ENCODE peak calls at places on chromosomes 4 and X, in seven cellular contexts. Z is endothelial cell, C is stomach, S is body of pancreas, A is HCT116, D is GM12865, K is fibroblast of lung. I is an unnamed sample.

GRCh38 chrX:10526442-10526841 is 93.9 kb downstream of the MID1 start:
- DNase-seq in Z (no peak), C (no peak), S (no peak), A (no peak), D (no peak), K (peak), I (no peak)

GRCh38 chr4:111937368-111937767 is 207.9 kb upstream of the FAM241A start:
- DNase-seq in Z (no peak), C (no peak), S (no peak), A (peak), D (peak), K (peak), I (no peak)

GRCh38 chr4:77036206-77036605 is 39.6 kb downstream of the CCNI start:
- DNase-seq in Z (no peak), C (no peak), S (no peak), A (no peak), D (no peak), K (peak), I (no peak)

GRCh38 chr4:53688186-53688790 is 97.0 kb upstream of the LNX1 start:
- DNase-seq in Z (no peak), C (no peak), S (peak), A (no peak), D (peak), K (peak), I (peak)

GRCh38 chr4:106659386-106659785 is 290.8 kb upstream of the GIMD1 start:
- DNase-seq in Z (no peak), C (no peak), S (no peak), A (no peak), D (no peak), K (no peak), I (no peak)

GRCh38 chrX:101642086-101642485 is 17.6 kb downstream of the ARMCX2 start:
- DNase-seq in Z (no peak), C (no peak), S (no peak), A (no peak), D (no peak), K (no peak), I (no peak)

GRCh38 chrX:4277122-4277521 is 563.7 kb upstream of the PRKX start:
- DNase-seq in Z (no peak), C (no peak), S (no peak), A (no peak), D (peak), K (no peak), I (no peak)

GRCh38 chrX:19334945-19335626 is 8.6 kb upstream of the PDHA1 start:
- DNase-seq in Z (peak), C (no peak), S (no peak), A (peak), D (peak), K (no peak), I (no peak)

GRCh38 chr4:123398151-123398802 is 1.7 kb downstream of the SPRY1 start:
- DNase-seq in Z (peak), C (peak), S (peak), A (peak), D (peak), K (peak), I (peak)

GRCh38 chrX:154436597-154437397 is at the start of gene GDI1:
- DNase-seq in Z (peak), C (peak), S (peak), A (no peak), D (peak), K (peak), I (peak)

GRCh38 chrX:139832728-139833309 is 100.0 kb downstream of the ATP11C start:
- DNase-seq in Z (no peak), C (no peak), S (no peak), A (no peak), D (no peak), K (no peak), I (no peak)

GRCh38 chr4:2243682-2244380 is 1.9 kb upstream of the HAUS3 start:
- DNase-seq in Z (no peak), C (peak), S (peak), A (no peak), D (peak), K (peak), I (no peak)

GRCh38 chrX:81259008-81259713 is 57.3 kb downstream of the SH3BGRL start:
- DNase-seq in Z (no peak), C (no peak), S (no peak), A (no peak), D (no peak), K (peak), I (no peak)

GRCh38 chr4:17912011-17912410 is 101.2 kb downstream of the NCAPG start:
- DNase-seq in Z (no peak), C (no peak), S (no peak), A (no peak), D (no peak), K (no peak), I (no peak)

GRCh38 chr4:56049428-56050212 is 100.9 kb downstream of the CEP135 start:
- DNase-seq in Z (peak), C (no peak), S (no peak), A (peak), D (peak), K (peak), I (peak)

GRCh38 chr4:123452585-123452984 is 56.0 kb downstream of the SPRY1 start:
- DNase-seq in Z (no peak), C (peak), S (peak), A (no peak), D (no peak), K (peak), I (no peak)

GRCh38 chr4:40238700-40239548 is 42.1 kb downstream of the RHOH start:
- DNase-seq in Z (no peak), C (no peak), S (no peak), A (no peak), D (peak), K (no peak), I (no peak)

GRCh38 chr4:36310793-36311192 is 29.4 kb downstream of the DTHD1 start:
- DNase-seq in Z (peak), C (no peak), S (no peak), A (no peak), D (peak), K (no peak), I (no peak)

GRCh38 chr4:163448541-163449203 is 24.9 kb downstream of the TKTL2 start:
- DNase-seq in Z (no peak), C (no peak), S (no peak), A (no peak), D (no peak), K (peak), I (no peak)

GRCh38 chrX:77622233-77622632 is 163.8 kb downstream of the ATRX start:
- DNase-seq in Z (no peak), C (no peak), S (no peak), A (no peak), D (no peak), K (peak), I (no peak)

GRCh38 chrX:42755820-42756219 is 22.1 kb downstream of the PPP1R2C start:
- DNase-seq in Z (no peak), C (no peak), S (peak), A (no peak), D (no peak), K (peak), I (peak)

GRCh38 chrX:17519349-17519748 is 144.3 kb downstream of the NHS start:
- DNase-seq in Z (no peak), C (no peak), S (peak), A (no peak), D (no peak), K (no peak), I (no peak)

GRCh38 chrX:15567267-15567666 is 33.5 kb downstream of the ACE2 start:
- DNase-seq in Z (no peak), C (no peak), S (no peak), A (no peak), D (no peak), K (no peak), I (no peak)

GRCh38 chr4:183118141-183118540 is 19.1 kb downstream of the WWC2 start:
- DNase-seq in Z (no peak), C (no peak), S (no peak), A (no peak), D (no peak), K (peak), I (no peak)

GRCh38 chr4:22407361-22407760 is 108.5 kb downstream of the ADGRA3 start:
- DNase-seq in Z (no peak), C (no peak), S (no peak), A (no peak), D (no peak), K (no peak), I (no peak)

GRCh38 chr4:52051213-52051614 is at the start of gene SPATA18:
- DNase-seq in Z (peak), C (peak), S (peak), A (no peak), D (peak), K (peak), I (no peak)

GRCh38 chr4:71784569-71785197 is 804 bp upstream of the GC start:
- DNase-seq in Z (no peak), C (no peak), S (no peak), A (no peak), D (no peak), K (no peak), I (no peak)

GRCh38 chr4:71785957-71786356 is 2.1 kb upstream of the GC start:
- DNase-seq in Z (no peak), C (no peak), S (no peak), A (no peak), D (no peak), K (no peak), I (no peak)

GRCh38 chr4:71783972-71784371 is at the start of gene GC:
- DNase-seq in Z (no peak), C (no peak), S (no peak), A (no peak), D (no peak), K (no peak), I (no peak)
- TF ChIP-seq CTCF in Z (peak), C (peak), S (peak), A (no peak), D (no peak), K (no peak), I (no peak)

GRCh38 chr4:60759518-60760245 is 440.4 kb upstream of the ADGRL3 start:
- DNase-seq in Z (no peak), C (no peak), S (no peak), A (no peak), D (no peak), K (no peak), I (no peak)
- TF ChIP-seq CTCF in Z (peak), C (no peak), S (no peak), A (no peak), D (no peak), K (peak), I (no peak)

GRCh38 chr4:146245899-146246298 is 31.6 kb downstream of the REELD1 start:
- DNase-seq in Z (no peak), C (no peak), S (no peak), A (no peak), D (no peak), K (peak), I (no peak)
- TF ChIP-seq CTCF in Z (no peak), C (no peak), S (no peak), A (no peak), D (no peak), K (no peak), I (no peak)

GRCh38 chr4:178395798-178396197 is 953.6 kb upstream of the AGA start:
- DNase-seq in Z (no peak), C (no peak), S (no peak), A (no peak), D (no peak), K (no peak), I (no peak)
- TF ChIP-seq CTCF in Z (no peak), C (no peak), S (no peak), A (peak), D (no peak), K (peak), I (no peak)

GRCh38 chrX:68183612-68184214 is 249.6 kb downstream of the OPHN1 start:
- DNase-seq in Z (no peak), C (no peak), S (no peak), A (no peak), D (peak), K (peak), I (peak)
- TF ChIP-seq CTCF in Z (peak), C (no peak), S (peak), A (peak), D (peak), K (peak), I (peak)

GRCh38 chr4:6687947-6688878 is 5.5 kb upstream of the S100P start:
- DNase-seq in Z (no peak), C (no peak), S (no peak), A (no peak), D (no peak), K (no peak), I (peak)
- TF ChIP-seq CTCF in Z (no peak), C (no peak), S (no peak), A (peak), D (peak), K (no peak), I (no peak)

DNA sequence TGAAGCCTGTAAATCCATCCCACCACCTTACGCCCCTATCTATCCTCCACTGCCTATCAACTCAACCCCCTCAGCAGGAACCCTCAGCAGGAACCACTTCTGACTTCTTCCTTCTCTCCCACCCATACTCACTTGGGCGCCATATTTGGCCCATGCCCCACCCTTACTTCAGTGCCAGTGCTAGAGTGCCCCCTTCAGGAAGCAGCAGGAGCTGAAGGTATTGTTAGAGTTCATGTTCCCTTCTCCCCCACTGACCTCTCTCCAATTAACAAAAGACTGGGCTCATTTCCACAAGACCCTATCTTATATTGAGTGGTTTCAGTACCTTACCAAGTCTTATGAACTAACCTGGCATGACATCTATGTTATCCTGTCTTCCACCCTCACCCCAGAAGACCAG is 363.1 kb upstream of the SLIT2 start:
- DNase-seq in Z (no peak), C (no peak), S (no peak), A (no peak), D (no peak), K (no peak), I (no peak)
- TF ChIP-seq CTCF in Z (no peak), C (no peak), S (no peak), A (peak), D (no peak), K (no peak), I (no peak)

GRCh38 chr4:968221-968620 is 5.1 kb downstream of the DGKQ start:
- DNase-seq in Z (no peak), C (no peak), S (no peak), A (no peak), D (no peak), K (no peak), I (no peak)
- TF ChIP-seq CTCF in Z (no peak), C (no peak), S (no peak), A (no peak), D (no peak), K (no peak), I (no peak)

I was measured in Calu3.